ENCODE peak calls at places on chromosomes 3 and 15, in four cellular contexts. G, S, C and W are unnamed samples.

GRCh38 chr15:83066034-83066760 is 855 bp downstream of the BTBD1 start:
- DNase-seq in G (no peak), S (no peak), C (no peak), W (no peak)

GRCh38 chr15:70327328-70328136 is 229.8 kb upstream of the TLE3 start:
- DNase-seq in G (peak), S (no peak), C (no peak), W (no peak)

GRCh38 chr3:105868450-105868744 is 415 bp downstream of the CBLB start:
- DNase-seq in G (no peak), S (no peak), C (no peak), W (peak)

GRCh38 chr3:171680690-171681416 is 129.4 kb downstream of the PLD1 start:
- DNase-seq in G (no peak), S (no peak), C (no peak), W (no peak)

GRCh38 chr3:43872301-43872700 is 181.6 kb downstream of the ABHD5 start:
- DNase-seq in G (peak), S (no peak), C (peak), W (no peak)

GRCh38 chr15:57321973-57322601 is 54.2 kb upstream of the CGNL1 start:
- DNase-seq in G (no peak), S (no peak), C (no peak), W (no peak)

GRCh38 chr3:119368243-119368800 is 74.1 kb downstream of the ARHGAP31 start:
- DNase-seq in G (peak), S (no peak), C (no peak), W (no peak)

GRCh38 chr15:101014921-101015841 is 96.0 kb downstream of the LRRK1 start:
- DNase-seq in G (peak), S (peak), C (no peak), W (peak)

GRCh38 chr15:93331545-93332117 is 242.6 kb upstream of the RGMA start:
- DNase-seq in G (no peak), S (peak), C (no peak), W (no peak)

GRCh38 chr3:186653984-186654383 is 11.8 kb upstream of the HRG start:
- DNase-seq in G (no peak), S (peak), C (no peak), W (no peak)

GRCh38 chr3:63914312-63914711 is 2.1 kb upstream of the SCAANT1 start:
- DNase-seq in G (no peak), S (no peak), C (no peak), W (no peak)

GRCh38 chr15:70596354-70597055 is 166.9 kb downstream of the UACA start:
- DNase-seq in G (peak), S (no peak), C (peak), W (no peak)

GRCh38 chr3:141795719-141796435 is 32.7 kb downstream of the GRK7 start:
- DNase-seq in G (no peak), S (no peak), C (no peak), W (no peak)

GRCh38 chr3:177810162-177810623 is 612.9 kb upstream of the TBL1XR1 start:
- DNase-seq in G (peak), S (no peak), C (peak), W (no peak)

GRCh38 chr3:111761309-111761795 is 97.7 kb upstream of the PHLDB2 start:
- DNase-seq in G (peak), S (no peak), C (no peak), W (no peak)

GRCh38 chr3:181782306-181782924 is 70.7 kb downstream of the SOX2 start:
- DNase-seq in G (peak), S (peak), C (no peak), W (no peak)

GRCh38 chr3:50126287-50127211 is 28.6 kb upstream of the SEMA3F start:
- DNase-seq in G (no peak), S (no peak), C (no peak), W (no peak)

GRCh38 chr3:126212629-126213375 is 32.4 kb upstream of the ALDH1L1 start:
- DNase-seq in G (peak), S (peak), C (no peak), W (peak)

GRCh38 chr3:126509565-126510322 is 7.8 kb downstream of the UROC1 start:
- DNase-seq in G (no peak), S (no peak), C (no peak), W (no peak)

GRCh38 chr3:188712257-188712924 is 459.4 kb upstream of the TPRG1 start:
- DNase-seq in G (peak), S (no peak), C (peak), W (no peak)

GRCh38 chr3:126766653-126767052 is 62.6 kb downstream of the CHCHD6 start:
- DNase-seq in G (no peak), S (no peak), C (no peak), W (no peak)

GRCh38 chr15:67820147-67820991 is 4.9 kb upstream of the SKOR1 start:
- DNase-seq in G (no peak), S (no peak), C (no peak), W (no peak)

GRCh38 chr3:52790337-52790736 is 4.3 kb upstream of the ITIH3 start:
- DNase-seq in G (no peak), S (no peak), C (no peak), W (no peak)

GRCh38 chr3:52779411-52780297 is 2.3 kb downstream of the ITIH1 start:
- DNase-seq in G (no peak), S (no peak), C (no peak), W (no peak)

GRCh38 chr3:178155521-178155920 is 380.7 kb upstream of the KCNMB2 start:
- DNase-seq in G (no peak), S (no peak), C (no peak), W (no peak)

GRCh38 chr3:20056727-20057611 is 16.7 kb downstream of the KAT2B start:
- DNase-seq in G (no peak), S (no peak), C (no peak), W (no peak)

GRCh38 chr3:168284728-168285127 is 189.0 kb upstream of the GOLIM4 start:
- DNase-seq in G (no peak), S (no peak), C (no peak), W (no peak)

GRCh38 chr3:72015463-72015862 is 230.5 kb upstream of the PROK2 start:
- DNase-seq in G (no peak), S (no peak), C (no peak), W (no peak)

GRCh38 chr15:26690778-26691177 is 82.1 kb downstream of the GABRB3 start:
- DNase-seq in G (no peak), S (peak), C (no peak), W (no peak)

GRCh38 chr3:133973249-133973980 is 56.3 kb downstream of the SLCO2A1 start:
- DNase-seq in G (no peak), S (no peak), C (no peak), W (no peak)

GRCh38 chr3:166457382-166457781 is 620.2 kb upstream of the BCHE start:
- DNase-seq in G (no peak), S (no peak), C (no peak), W (no peak)

GRCh38 chr3:166451997-166452396 is 614.8 kb upstream of the BCHE start:
- DNase-seq in G (no peak), S (no peak), C (no peak), W (no peak)

GRCh38 chr3:166456291-166456690 is 619.1 kb upstream of the BCHE start:
- DNase-seq in G (no peak), S (no peak), C (no peak), W (no peak)

GRCh38 chr3:166453472-166453871 is 616.2 kb upstream of the BCHE start:
- DNase-seq in G (no peak), S (no peak), C (no peak), W (no peak)

DNA sequence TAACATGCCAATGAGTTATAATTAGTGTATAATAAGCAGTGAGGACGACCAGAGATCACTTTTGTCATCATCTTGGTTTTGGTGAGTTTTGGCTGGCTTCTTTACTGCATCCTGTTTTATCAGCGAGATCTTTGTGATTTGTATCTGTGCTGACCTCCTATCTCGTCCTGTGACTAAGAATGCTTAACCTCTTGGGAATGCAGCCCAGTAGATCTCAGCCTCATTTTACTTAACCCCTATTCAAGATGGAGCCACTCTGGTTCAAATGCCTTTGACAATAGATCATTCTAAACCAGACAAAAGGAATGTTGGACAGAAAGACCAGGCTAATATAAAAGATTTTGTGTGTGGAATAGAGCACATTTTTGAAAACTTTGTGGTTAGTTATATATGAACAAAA is 618.5 kb upstream of the BCHE start:
- DNase-seq in G (no peak), S (no peak), C (no peak), W (no peak)
- H3K4me3 ChIP-seq in G (no peak), S (no peak), C (no peak), W (no peak)

DNA sequence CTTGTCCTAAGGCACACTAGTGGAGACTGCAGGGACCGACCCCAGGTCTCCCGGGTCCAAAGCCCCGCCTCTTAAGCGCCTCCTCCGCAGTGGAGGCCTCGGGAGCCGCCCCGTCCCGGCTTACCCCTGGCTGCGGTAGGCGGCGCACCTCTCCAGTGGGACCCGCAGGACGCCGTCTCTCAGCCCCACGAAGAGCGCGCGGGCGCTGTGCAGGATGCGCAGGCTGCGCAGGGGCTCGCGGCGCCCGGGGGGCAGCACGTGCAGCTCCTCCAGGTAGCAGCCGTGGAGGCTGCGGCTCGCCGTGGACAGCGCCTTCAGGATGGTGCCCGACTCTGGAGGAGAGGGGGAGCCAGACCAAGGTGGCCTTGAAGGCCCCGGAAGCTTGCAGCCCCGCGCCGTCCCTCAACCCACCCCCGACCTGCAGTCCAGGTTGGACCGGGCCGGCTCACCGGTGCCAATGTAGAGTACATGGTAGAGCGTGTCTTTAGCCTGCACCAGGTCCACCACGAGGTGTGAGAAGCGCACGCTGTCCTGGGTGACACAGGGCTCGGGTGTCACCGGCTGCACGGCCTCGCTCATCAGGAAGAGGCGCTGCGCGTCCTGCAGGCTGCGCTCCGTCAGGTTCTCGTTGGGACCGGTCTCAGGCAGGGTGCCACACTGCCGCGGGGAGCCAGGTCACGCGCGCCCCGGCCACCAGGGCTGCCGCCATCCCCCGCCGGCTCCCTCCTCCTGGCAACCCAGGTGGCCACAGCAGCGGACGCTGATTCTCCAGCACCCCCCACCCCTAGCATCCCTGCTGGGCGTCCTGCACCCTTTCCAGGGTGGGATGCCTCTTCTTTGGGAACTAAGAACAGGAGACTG is 105.5 kb downstream of the SEMA5B start:
- DNase-seq in G (no peak), S (no peak), C (no peak), W (no peak)
- H3K4me3 ChIP-seq in G (no peak), S (no peak), C (no peak), W (no peak)

GRCh38 chr3:156024904-156025303 is 95.5 kb upstream of the KCNAB1 start:
- DNase-seq in G (peak), S (no peak), C (no peak), W (no peak)
- H3K4me3 ChIP-seq in G (peak), S (no peak), C (no peak), W (no peak)

GRCh38 chr15:51967583-51967982 is 4.0 kb downstream of the LEO1 start:
- DNase-seq in G (no peak), S (no peak), C (no peak), W (no peak)

GRCh38 chr15:51970132-51970817 is 1.3 kb downstream of the LEO1 start:
- DNase-seq in G (no peak), S (no peak), C (no peak), W (no peak)

GRCh38 chr15:51969728-51970127 is 1.9 kb downstream of the LEO1 start:
- DNase-seq in G (no peak), S (no peak), C (no peak), W (no peak)

GRCh38 chr15:51966192-51966591 is 5.4 kb downstream of the LEO1 start:
- DNase-seq in G (no peak), S (no peak), C (no peak), W (no peak)

DNA sequence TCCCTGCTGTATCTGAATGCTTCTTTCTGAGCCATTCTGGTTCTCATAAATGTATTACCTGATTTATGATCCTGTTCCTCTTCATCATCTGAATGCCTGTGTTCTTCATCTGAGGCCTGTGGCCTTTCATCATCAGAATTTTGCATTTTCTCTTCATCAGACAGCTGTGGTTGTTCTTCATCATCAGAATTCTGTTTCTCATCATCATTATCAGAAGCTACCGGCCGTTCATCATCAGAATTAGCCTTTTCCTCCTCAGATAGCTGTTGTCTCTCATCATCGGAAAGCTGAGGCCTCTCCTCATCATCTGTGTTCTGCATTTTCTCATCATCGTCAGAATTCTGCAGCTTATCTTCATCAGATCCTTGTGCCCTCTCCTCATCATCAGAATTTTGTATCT is 5.9 kb downstream of the LEO1 start:
- DNase-seq in G (no peak), S (no peak), C (no peak), W (no peak)
- H3K4me3 ChIP-seq in G (no peak), S (no peak), C (no peak), W (no peak)

GRCh38 chr3:115623414-115623868 is at the start of gene GAP43:
- DNase-seq in G (peak), S (peak), C (peak), W (peak)

GRCh38 chr3:115626711-115627110 is 3.4 kb downstream of the GAP43 start:
- DNase-seq in G (no peak), S (no peak), C (no peak), W (no peak)

GRCh38 chr3:115626006-115626409 is 2.7 kb downstream of the GAP43 start:
- DNase-seq in G (no peak), S (no peak), C (no peak), W (no peak)

GRCh38 chr3:115624029-115624645 is 827 bp downstream of the GAP43 start:
- DNase-seq in G (no peak), S (no peak), C (no peak), W (no peak)

DNA sequence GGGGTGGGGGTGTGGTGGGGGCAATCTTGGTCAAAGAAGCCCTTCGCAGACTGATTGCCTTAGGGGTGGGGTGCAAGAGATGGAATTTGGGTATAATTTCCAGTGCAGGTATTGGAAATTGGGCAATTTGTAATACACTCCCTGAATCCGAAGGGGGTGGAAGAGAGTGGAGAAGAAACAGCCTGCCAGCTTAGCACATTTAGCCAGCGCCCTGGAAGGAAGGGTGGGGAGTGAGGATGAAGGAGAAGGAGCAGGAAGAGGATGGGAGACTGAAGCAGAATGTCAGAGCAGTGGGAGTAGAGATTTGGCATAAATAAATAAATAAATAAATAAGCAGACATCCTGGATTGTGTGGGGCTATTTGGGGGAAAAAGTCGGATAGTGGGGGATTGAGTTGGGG is 1.6 kb downstream of the GAP43 start:
- DNase-seq in G (no peak), S (no peak), C (no peak), W (no peak)
- H3K4me3 ChIP-seq in G (no peak), S (peak), C (no peak), W (no peak)

GRCh38 chr3:129280183-129280582 is 1.5 kb downstream of the HMCES start:
- DNase-seq in G (no peak), S (no peak), C (no peak), W (no peak)
- H3K4me3 ChIP-seq in G (no peak), S (peak), C (no peak), W (no peak)

DNA sequence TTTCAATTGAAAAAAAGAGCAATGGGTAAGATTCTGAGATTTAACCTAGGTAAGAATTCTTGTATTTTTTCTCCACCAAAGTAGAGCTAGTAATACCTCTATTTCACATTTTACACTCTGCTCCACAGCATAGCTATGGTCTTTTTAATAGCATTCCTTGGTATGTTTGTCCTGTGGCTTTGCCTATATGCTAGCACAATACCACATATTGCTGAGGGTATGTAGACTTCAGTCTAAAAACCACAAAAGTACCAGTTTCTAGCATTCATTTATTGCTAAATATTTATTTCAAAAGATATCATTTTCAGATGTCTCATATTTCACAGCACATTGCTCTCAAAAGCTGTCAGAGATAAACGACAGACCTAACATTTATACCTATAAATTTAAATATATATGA is 18.2 kb upstream of the EOGT start:
- DNase-seq in G (no peak), S (no peak), C (no peak), W (no peak)
- H3K4me3 ChIP-seq in G (no peak), S (no peak), C (no peak), W (no peak)

GRCh38 chr3:151213151-151213550 is 10.1 kb upstream of the GPR171 start:
- DNase-seq in G (no peak), S (no peak), C (no peak), W (no peak)

GRCh38 chr3:151217208-151217607 is 14.2 kb upstream of the GPR171 start:
- DNase-seq in G (no peak), S (no peak), C (no peak), W (no peak)

GRCh38 chr3:151216641-151217040 is 13.6 kb upstream of the GPR171 start:
- DNase-seq in G (no peak), S (no peak), C (no peak), W (no peak)

GRCh38 chr3:151213881-151214280 is 10.9 kb upstream of the GPR171 start:
- DNase-seq in G (no peak), S (no peak), C (no peak), W (no peak)

GRCh38 chr3:151214459-151214858 is 11.4 kb upstream of the GPR171 start:
- DNase-seq in G (no peak), S (no peak), C (no peak), W (no peak)
- H3K4me3 ChIP-seq in G (no peak), S (no peak), C (no peak), W (no peak)